ENCODE peak calls at places on chromosomes 3 and 15, in four cellular contexts. One of them, this sample, is unnamed.

GRCh38 chr3:54837964-54838363 is 89.9 kb downstream of the LRTM1 start:
- DNase-seq in PC-3: peak
- DNase-seq in CD4-positive, alpha-beta T cell: no peak
- DNase-seq in gastrocnemius medialis: no peak
- DNase-seq in this sample: no peak

GRCh38 chr3:197811343-197811742 is 20.3 kb downstream of the LRCH3 start:
- DNase-seq in PC-3: no peak
- DNase-seq in CD4-positive, alpha-beta T cell: no peak
- DNase-seq in gastrocnemius medialis: peak
- DNase-seq in this sample: no peak

GRCh38 chr3:94004301-94004910 is 24.0 kb downstream of the STX19 start:
- DNase-seq in PC-3: peak
- DNase-seq in CD4-positive, alpha-beta T cell: no peak
- DNase-seq in gastrocnemius medialis: no peak
- DNase-seq in this sample: no peak

GRCh38 chr3:125140011-125140813 is 72.3 kb downstream of the SLC12A8 start:
- DNase-seq in PC-3: no peak
- DNase-seq in CD4-positive, alpha-beta T cell: no peak
- DNase-seq in gastrocnemius medialis: no peak
- DNase-seq in this sample: no peak

GRCh38 chr3:51379301-51379700 is 5.8 kb upstream of the MANF start:
- DNase-seq in PC-3: no peak
- DNase-seq in CD4-positive, alpha-beta T cell: no peak
- DNase-seq in gastrocnemius medialis: no peak
- DNase-seq in this sample: no peak

GRCh38 chr15:27459836-27460235 is 488.9 kb downstream of the GABRG3 start:
- DNase-seq in PC-3: no peak
- DNase-seq in CD4-positive, alpha-beta T cell: no peak
- DNase-seq in gastrocnemius medialis: no peak
- DNase-seq in this sample: no peak

GRCh38 chr3:154210986-154211385 is 89.8 kb downstream of the ARHGEF26 start:
- DNase-seq in PC-3: no peak
- DNase-seq in CD4-positive, alpha-beta T cell: no peak
- DNase-seq in gastrocnemius medialis: no peak
- DNase-seq in this sample: no peak

GRCh38 chr15:75195766-75196241 is 5.9 kb upstream of the C15orf39 start:
- DNase-seq in PC-3: no peak
- DNase-seq in CD4-positive, alpha-beta T cell: no peak
- DNase-seq in gastrocnemius medialis: no peak
- DNase-seq in this sample: no peak

GRCh38 chr3:42398080-42398479 is 12.3 kb downstream of the LYZL4 start:
- DNase-seq in PC-3: no peak
- DNase-seq in CD4-positive, alpha-beta T cell: no peak
- DNase-seq in gastrocnemius medialis: no peak
- DNase-seq in this sample: no peak

GRCh38 chr15:42036112-42036905 is 15.5 kb upstream of the PLA2G4E start:
- DNase-seq in PC-3: no peak
- DNase-seq in CD4-positive, alpha-beta T cell: no peak
- DNase-seq in gastrocnemius medialis: no peak
- DNase-seq in this sample: no peak

GRCh38 chr3:195147649-195148121 is 123.3 kb downstream of the XXYLT1 start:
- DNase-seq in PC-3: no peak
- DNase-seq in CD4-positive, alpha-beta T cell: no peak
- DNase-seq in gastrocnemius medialis: peak
- DNase-seq in this sample: no peak

GRCh38 chr15:74773731-74774252 is 8.1 kb upstream of the CSK start:
- DNase-seq in PC-3: no peak
- DNase-seq in CD4-positive, alpha-beta T cell: no peak
- DNase-seq in gastrocnemius medialis: no peak
- DNase-seq in this sample: no peak

GRCh38 chr3:42308651-42309050 is 42.7 kb upstream of the CCK start:
- DNase-seq in PC-3: no peak
- DNase-seq in CD4-positive, alpha-beta T cell: no peak
- DNase-seq in gastrocnemius medialis: no peak
- DNase-seq in this sample: no peak

GRCh38 chr3:126542340-126543241 is 16.1 kb downstream of the C3orf22 start:
- DNase-seq in PC-3: no peak
- DNase-seq in CD4-positive, alpha-beta T cell: no peak
- DNase-seq in gastrocnemius medialis: peak
- DNase-seq in this sample: no peak

GRCh38 chr3:15595955-15596354 is 5.4 kb downstream of the HACL1 start:
- DNase-seq in PC-3: no peak
- DNase-seq in CD4-positive, alpha-beta T cell: no peak
- DNase-seq in gastrocnemius medialis: no peak
- DNase-seq in this sample: no peak

GRCh38 chr3:47000198-47000815 is 20.8 kb downstream of the NBEAL2 start:
- DNase-seq in PC-3: peak
- DNase-seq in CD4-positive, alpha-beta T cell: no peak
- DNase-seq in gastrocnemius medialis: no peak
- DNase-seq in this sample: no peak

GRCh38 chr3:134617608-134618472 is 33.0 kb downstream of the KY start:
- DNase-seq in PC-3: no peak
- DNase-seq in CD4-positive, alpha-beta T cell: no peak
- DNase-seq in gastrocnemius medialis: no peak
- DNase-seq in this sample: no peak

GRCh38 chr3:191301017-191301416 is 28.2 kb upstream of the CCDC50 start:
- DNase-seq in PC-3: no peak
- DNase-seq in CD4-positive, alpha-beta T cell: no peak
- DNase-seq in gastrocnemius medialis: no peak
- DNase-seq in this sample: no peak

GRCh38 chr3:184755315-184755731 is 43.5 kb upstream of the MAGEF1 start:
- DNase-seq in PC-3: no peak
- DNase-seq in CD4-positive, alpha-beta T cell: no peak
- DNase-seq in gastrocnemius medialis: no peak
- DNase-seq in this sample: no peak

GRCh38 chr3:41265011-41265545 is 65.8 kb downstream of the CTNNB1 start:
- DNase-seq in PC-3: peak
- DNase-seq in CD4-positive, alpha-beta T cell: no peak
- DNase-seq in gastrocnemius medialis: no peak
- DNase-seq in this sample: no peak

GRCh38 chr15:37217567-37217966 is 117.2 kb upstream of the MEIS2 start:
- DNase-seq in PC-3: no peak
- DNase-seq in CD4-positive, alpha-beta T cell: no peak
- DNase-seq in gastrocnemius medialis: no peak
- DNase-seq in this sample: no peak

GRCh38 chr3:107928084-107928445 is 162.8 kb downstream of the CD47 start:
- DNase-seq in PC-3: peak
- DNase-seq in CD4-positive, alpha-beta T cell: no peak
- DNase-seq in gastrocnemius medialis: no peak
- DNase-seq in this sample: no peak

GRCh38 chr15:40332138-40332781 is 8.5 kb downstream of the CCDC9B start:
- DNase-seq in PC-3: no peak
- DNase-seq in CD4-positive, alpha-beta T cell: no peak
- DNase-seq in gastrocnemius medialis: no peak
- DNase-seq in this sample: no peak

GRCh38 chr3:129608087-129608935 is 1.8 kb upstream of the PLXND1 start:
- DNase-seq in PC-3: peak
- DNase-seq in CD4-positive, alpha-beta T cell: no peak
- DNase-seq in gastrocnemius medialis: no peak
- DNase-seq in this sample: no peak

DNA sequence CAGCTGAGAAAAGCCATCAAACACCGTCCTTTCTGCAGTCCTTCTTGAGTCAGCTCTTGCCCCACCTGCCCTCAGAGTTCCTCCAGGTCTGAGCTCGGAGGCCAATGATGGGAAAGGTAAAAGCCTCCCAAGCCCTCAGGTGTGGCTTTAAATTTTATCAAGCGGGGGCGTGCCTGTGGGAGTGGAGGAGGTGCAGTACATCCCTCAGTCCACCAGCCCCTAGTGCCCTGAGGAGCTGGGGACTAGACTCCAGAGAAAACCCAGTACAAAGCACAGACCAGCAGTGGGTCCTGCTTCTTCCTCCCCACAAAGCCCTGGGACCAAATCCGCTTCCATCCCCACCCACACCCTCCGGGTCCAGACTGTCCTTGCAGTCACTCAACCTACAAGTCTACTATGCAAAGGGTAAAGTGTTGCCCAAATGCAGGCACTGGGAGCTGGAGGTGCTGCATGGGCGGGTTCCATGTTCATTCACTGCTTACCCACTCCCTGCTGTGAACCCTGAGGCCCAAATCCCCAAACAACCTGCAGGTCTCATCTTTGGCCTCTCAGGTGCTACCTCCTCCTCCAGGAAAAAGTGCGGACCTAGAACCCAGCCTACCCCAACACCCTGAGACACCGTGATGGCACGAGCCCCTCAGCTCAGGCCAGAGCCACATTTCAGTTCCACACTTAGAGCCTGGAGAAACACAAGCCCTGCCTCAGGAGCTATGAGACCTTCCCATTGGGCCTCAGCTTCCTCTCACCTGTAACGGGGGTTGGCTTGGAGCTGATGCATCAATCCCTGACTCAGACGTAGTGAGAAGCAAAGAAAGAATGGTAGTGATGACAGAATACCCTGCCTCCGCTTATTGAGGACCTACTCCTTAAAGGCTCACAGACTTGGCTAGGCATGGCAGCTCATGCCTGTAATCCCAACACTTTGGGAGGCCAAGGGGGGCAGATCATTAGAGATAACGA is 2.4 kb downstream of the PFKFB4 start:
- DNase-seq in PC-3: peak
- DNase-seq in CD4-positive, alpha-beta T cell: no peak
- DNase-seq in gastrocnemius medialis: no peak
- DNase-seq in this sample: no peak
- H3K27ac ChIP-seq in PC-3: no peak
- H3K27ac ChIP-seq in CD4-positive, alpha-beta T cell: no peak
- H3K27ac ChIP-seq in gastrocnemius medialis: no peak
- H3K27ac ChIP-seq in this sample: no peak

DNA sequence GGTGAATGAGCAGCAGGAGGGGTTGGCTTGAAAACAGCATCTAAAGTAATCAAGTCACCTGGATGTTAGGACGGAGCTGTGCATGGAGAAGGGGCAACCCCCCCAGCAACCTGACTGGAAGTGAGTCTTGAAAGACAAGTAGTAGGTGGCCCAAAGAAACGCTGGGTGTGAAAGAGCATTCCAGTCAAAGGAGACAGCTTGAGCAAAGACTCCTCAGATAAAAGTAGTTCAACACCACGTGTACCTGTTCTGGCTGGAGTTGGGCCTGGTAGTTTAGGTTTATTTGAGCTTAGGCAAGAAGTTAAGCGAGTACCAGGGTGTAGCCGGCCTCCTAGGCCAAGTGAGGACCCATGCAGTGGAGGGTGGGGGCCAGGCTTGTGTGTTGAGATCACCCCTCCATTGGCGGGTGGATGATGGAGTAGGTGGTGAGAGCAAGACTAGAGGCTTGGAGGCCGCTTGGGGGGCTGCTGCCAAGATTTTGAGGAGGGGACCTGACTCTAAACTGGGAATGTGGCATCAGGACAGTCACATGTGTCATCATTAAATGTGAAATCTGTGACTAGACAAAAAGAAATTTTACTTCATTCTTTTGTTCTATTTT is 61.3 kb downstream of the ABHD2 start:
- DNase-seq in PC-3: no peak
- DNase-seq in CD4-positive, alpha-beta T cell: no peak
- DNase-seq in gastrocnemius medialis: peak
- DNase-seq in this sample: no peak
- H3K27ac ChIP-seq in PC-3: no peak
- H3K27ac ChIP-seq in CD4-positive, alpha-beta T cell: no peak
- H3K27ac ChIP-seq in gastrocnemius medialis: peak
- H3K27ac ChIP-seq in this sample: no peak

DNA sequence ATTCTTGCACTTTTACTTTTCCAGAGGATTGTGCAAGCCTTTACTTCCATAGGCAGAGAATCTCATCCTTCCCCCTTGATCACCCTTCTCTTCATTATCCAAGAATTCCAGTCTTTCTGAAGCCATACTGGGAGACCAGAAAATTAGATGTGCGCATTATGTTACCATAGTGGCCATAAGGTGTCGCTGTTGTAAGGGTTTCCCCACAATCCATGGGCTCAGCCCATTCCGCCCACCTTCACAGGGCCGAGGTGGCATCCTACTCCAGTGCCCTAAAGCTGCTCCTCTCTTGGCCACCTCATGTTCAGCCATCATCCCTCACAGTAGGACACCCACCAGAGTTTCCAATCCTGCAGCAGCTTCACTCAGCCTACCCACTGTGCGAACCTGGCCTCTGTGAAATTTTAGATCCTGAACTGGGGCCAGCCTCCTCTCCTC is 35.0 kb downstream of the CTSH start:
- DNase-seq in PC-3: peak
- DNase-seq in CD4-positive, alpha-beta T cell: no peak
- DNase-seq in gastrocnemius medialis: no peak
- DNase-seq in this sample: no peak
- H3K27ac ChIP-seq in PC-3: no peak
- H3K27ac ChIP-seq in CD4-positive, alpha-beta T cell: no peak
- H3K27ac ChIP-seq in gastrocnemius medialis: no peak
- H3K27ac ChIP-seq in this sample: peak

GRCh38 chr3:57826952-57827723 is 71.0 kb downstream of the SLMAP start:
- DNase-seq in PC-3: peak
- DNase-seq in CD4-positive, alpha-beta T cell: no peak
- DNase-seq in gastrocnemius medialis: no peak
- DNase-seq in this sample: no peak

GRCh38 chr3:57825116-57825515 is 69.0 kb downstream of the SLMAP start:
- DNase-seq in PC-3: no peak
- DNase-seq in CD4-positive, alpha-beta T cell: no peak
- DNase-seq in gastrocnemius medialis: no peak
- DNase-seq in this sample: no peak

GRCh38 chr3:57827757-57828156 is 71.6 kb downstream of the SLMAP start:
- DNase-seq in PC-3: no peak
- DNase-seq in CD4-positive, alpha-beta T cell: no peak
- DNase-seq in gastrocnemius medialis: no peak
- DNase-seq in this sample: no peak

GRCh38 chr3:57822686-57823085 is 66.6 kb downstream of the SLMAP start:
- DNase-seq in PC-3: no peak
- DNase-seq in CD4-positive, alpha-beta T cell: no peak
- DNase-seq in gastrocnemius medialis: no peak
- DNase-seq in this sample: no peak

GRCh38 chr3:57826286-57826951 is 70.3 kb downstream of the SLMAP start:
- DNase-seq in PC-3: peak
- DNase-seq in CD4-positive, alpha-beta T cell: no peak
- DNase-seq in gastrocnemius medialis: no peak
- DNase-seq in this sample: no peak
- H3K27ac ChIP-seq in PC-3: no peak
- H3K27ac ChIP-seq in CD4-positive, alpha-beta T cell: no peak
- H3K27ac ChIP-seq in gastrocnemius medialis: no peak
- H3K27ac ChIP-seq in this sample: no peak

DNA sequence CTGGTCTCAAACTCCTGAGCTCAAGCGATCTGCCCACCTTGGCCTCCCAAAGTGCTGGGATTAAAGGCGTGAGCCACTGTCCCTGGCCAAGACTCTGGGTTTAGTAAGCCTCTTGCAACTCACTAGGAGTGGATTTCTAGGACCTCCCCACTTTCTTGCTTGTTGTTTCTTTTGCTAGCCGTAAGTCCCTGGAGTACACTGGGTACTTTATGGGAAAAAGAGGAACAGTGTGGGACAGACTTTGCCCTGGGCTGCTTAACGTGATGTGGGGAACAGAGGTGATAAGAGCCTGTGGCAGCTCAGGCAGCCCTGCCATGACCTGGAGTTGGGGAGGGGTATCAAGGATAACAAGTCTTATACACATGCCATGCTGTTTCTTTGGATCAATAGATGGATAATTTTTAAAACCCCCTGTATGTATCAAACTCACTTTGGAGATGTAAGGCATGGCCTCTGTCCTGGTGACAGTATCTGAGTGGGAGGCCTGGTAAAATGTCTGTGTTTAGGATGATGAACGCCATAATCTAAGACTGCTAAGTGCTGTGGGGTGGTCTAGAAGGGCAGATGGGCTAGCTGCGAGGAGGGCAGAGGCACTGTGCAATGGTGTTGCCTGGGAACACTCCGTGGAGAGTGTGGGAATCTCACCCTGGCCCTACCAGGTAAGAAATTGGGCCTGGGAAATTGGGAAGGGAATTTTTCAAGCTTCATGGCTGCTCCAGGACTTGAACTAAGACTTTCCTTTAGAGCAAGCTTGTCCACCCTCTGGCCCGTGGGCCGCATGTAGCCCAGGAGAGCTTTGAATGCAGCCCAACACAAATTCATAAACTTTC is 54.8 kb downstream of the SMAD3 start:
- DNase-seq in PC-3: no peak
- DNase-seq in CD4-positive, alpha-beta T cell: no peak
- DNase-seq in gastrocnemius medialis: no peak
- DNase-seq in this sample: no peak
- H3K27ac ChIP-seq in PC-3: peak
- H3K27ac ChIP-seq in CD4-positive, alpha-beta T cell: peak
- H3K27ac ChIP-seq in gastrocnemius medialis: peak
- H3K27ac ChIP-seq in this sample: no peak